ENCODE peak calls at places on chromosome X, in four cellular contexts. J, F, M and C are unnamed samples.

GRCh38 chrX:153516055-153516454 is 1.4 kb upstream of the ATP2B3 start:
- DNase-seq in J (no peak), F (no peak), M (no peak), C (no peak)

GRCh38 chrX:74421181-74422028 is at the start of gene SLC16A2:
- DNase-seq in J (peak), F (peak), M (no peak), C (peak)

GRCh38 chrX:826448-826847 is 195.9 kb downstream of the SHOX start:
- DNase-seq in J (no peak), F (no peak), M (no peak), C (no peak)

GRCh38 chrX:38192007-38192625 is 28.6 kb downstream of the SRPX start:
- DNase-seq in J (peak), F (no peak), M (no peak), C (no peak)

GRCh38 chrX:40721489-40722106 is 13.7 kb downstream of the MED14 start:
- DNase-seq in J (no peak), F (no peak), M (no peak), C (no peak)

GRCh38 chrX:4268676-4269075 is 555.2 kb upstream of the PRKX start:
- DNase-seq in J (no peak), F (no peak), M (no peak), C (no peak)

GRCh38 chrX:153583433-153583832 is 15.5 kb downstream of the CCNQ start:
- DNase-seq in J (no peak), F (no peak), M (no peak), C (no peak)

GRCh38 chrX:39766085-39766726 is 331.6 kb downstream of the BCOR start:
- DNase-seq in J (no peak), F (no peak), M (no peak), C (no peak)

GRCh38 chrX:133440081-133440796 is 24.9 kb upstream of the GPC4 start:
- DNase-seq in J (no peak), F (no peak), M (no peak), C (no peak)